ENCODE peak calls at places on chromosomes 6 and 20, in nine cellular contexts. C is stromal cell of bone marrow; Y is stimulated activated CD4-positive, alpha-beta T cell treated with anti-CD3 and anti-CD28 coated beads, Interleukin-4, amount 100 ng/mL, for 24 hours; D is adrenal gland; J is EH; N is foreskin fibroblast; T is NCI-H2029 treated with DMSO at 0.1 percent for 48 hours; E is GM12865; S is H4. B is an unnamed sample.
A peak's percentile ranks its signal among the peaks of the same experiment; 100 is the strongest.

GRCh38 chr6:99349620-99350141 is at the start of gene FAXC:
- DNase-seq in C (no peak), Y (no peak), D (peak; percentile 19), J (peak; percentile 49), N (peak; percentile 15), T (peak; percentile 46), E (no peak), S (peak; percentile 12), B (no peak)

GRCh38 chr20:59987135-59987534 is 28.9 kb downstream of the CDH26 start:
- DNase-seq in C (no peak), Y (no peak), D (no peak), J (no peak), N (no peak), T (no peak), E (no peak), S (no peak), B (no peak)

GRCh38 chr6:46062312-46062711 is 46.7 kb upstream of the CLIC5 start:
- DNase-seq in C (no peak), Y (no peak), D (no peak), J (no peak), N (no peak), T (no peak), E (no peak), S (peak; percentile 90), B (no peak)

GRCh38 chr20:47748851-47749250 is 36.4 kb downstream of the SULF2 start:
- DNase-seq in C (no peak), Y (no peak), D (no peak), J (no peak), N (no peak), T (peak; percentile 43), E (no peak), S (no peak), B (no peak)

GRCh38 chr6:159565181-159565580 is 127.9 kb downstream of the SOD2 start:
- DNase-seq in C (no peak), Y (no peak), D (no peak), J (no peak), N (no peak), T (no peak), E (no peak), S (no peak), B (no peak)

GRCh38 chr6:158018851-158019361 is 37.2 kb downstream of the SYNJ2 start:
- DNase-seq in C (peak; percentile 50), Y (no peak), D (peak; percentile 79), J (peak; percentile 63), N (peak; percentile 37), T (no peak), E (no peak), S (peak; percentile 54), B (no peak)

GRCh38 chr6:8530775-8531435 is 95.6 kb upstream of the SLC35B3 start:
- DNase-seq in C (no peak), Y (no peak), D (no peak), J (no peak), N (no peak), T (peak; percentile 88), E (no peak), S (no peak), B (no peak)

GRCh38 chr6:118602300-118602699 is 49.1 kb downstream of the CEP85L start:
- DNase-seq in C (no peak), Y (no peak), D (no peak), J (no peak), N (no peak), T (no peak), E (no peak), S (no peak), B (no peak)

GRCh38 chr6:107414246-107414645 is 45.1 kb downstream of the PDSS2 start:
- DNase-seq in C (no peak), Y (no peak), D (no peak), J (no peak), N (no peak), T (no peak), E (no peak), S (no peak), B (no peak)

GRCh38 chr6:84177253-84177652 is 50.2 kb downstream of the CEP162 start:
- DNase-seq in C (no peak), Y (no peak), D (no peak), J (no peak), N (no peak), T (no peak), E (no peak), S (no peak), B (no peak)

GRCh38 chr6:155880905-155881304 is 425.3 kb upstream of the NOX3 start:
- DNase-seq in C (peak; percentile 19), Y (no peak), D (no peak), J (peak; percentile 68), N (peak; percentile 59), T (no peak), E (no peak), S (peak; percentile 42), B (no peak)

B was measured in activated naive CD4-positive, alpha-beta T cell treated with Interleukin-2 at 50 U/mL for 16 hours.